ENCODE peak calls at places on chromosomes 4 and X, in seven cellular contexts. P is GM12892; S is fibroblast of pulmonary artery; O is midbrain; H is ELF-1; V is NCI-H524 treated with DMSO at 0.1 percent for 48 hours; B is central memory CD4-positive, alpha-beta T cell. Q is an unnamed sample.

GRCh38 chrX:109890910-109891502 is 111.9 kb upstream of the TMEM164 start:
- DNase-seq in B (peak; percentile 33), O (peak; percentile 40), P (no peak), S (peak; percentile 70), V (peak; percentile 42), H (peak; percentile 82), Q (peak; percentile 1)

GRCh38 chrX:34656842-34657780 is at the start of gene TMEM47:
- DNase-seq in O (peak; percentile 64), B (no peak), P (no peak), V (peak; percentile 2), S (peak; percentile 61), H (peak; percentile 96), Q (peak; percentile 6)

GRCh38 chrX:45347877-45348675 is 147.4 kb upstream of the DIPK2B start:
- DNase-seq in H (no peak), S (no peak), O (no peak), B (no peak), V (no peak), P (no peak), Q (no peak)

GRCh38 chr4:52658671-52659015 is 458 bp downstream of the USP46 start:
- DNase-seq in V (no peak), S (no peak), P (no peak), O (no peak), H (no peak), B (no peak), Q (no peak)

GRCh38 chrX:40174594-40175415 is 77.0 kb upstream of the BCOR start:
- DNase-seq in V (peak; percentile 44), S (peak; percentile 50), O (no peak), P (no peak), H (peak; percentile 64), B (no peak), Q (no peak)

GRCh38 chr4:153113061-153113837 is 91.0 kb upstream of the TRIM2 start:
- DNase-seq in H (no peak), O (no peak), V (no peak), S (peak; percentile 10), P (no peak), B (no peak), Q (no peak)

GRCh38 chr4:76977731-76978350 is 28.3 kb downstream of the SEPTIN11 start:
- DNase-seq in P (no peak), O (no peak), V (no peak), H (no peak), B (no peak), S (peak; percentile 69), Q (no peak)

GRCh38 chr4:88731359-88731758 is 33.7 kb upstream of the NAP1L5 start:
- DNase-seq in H (no peak), P (no peak), S (no peak), V (no peak), B (no peak), O (no peak), Q (no peak)

GRCh38 chr4:76624271-76624681 is 189.2 kb downstream of the SHROOM3 start:
- DNase-seq in B (no peak), H (peak; percentile 70), V (no peak), O (peak; percentile 1), S (peak; percentile 93), P (no peak), Q (no peak)

GRCh38 chr4:41719417-41719816 is 29.1 kb downstream of the PHOX2B start:
- DNase-seq in V (no peak), O (no peak), S (no peak), P (no peak), H (no peak), B (no peak), Q (no peak)

GRCh38 chrX:26262121-26262523 is 46.2 kb downstream of the MAGEB5 start:
- DNase-seq in S (peak; percentile 92), V (no peak), B (no peak), H (peak; percentile 19), P (no peak), O (no peak), Q (no peak)

GRCh38 chrX:54306379-54306778 is 51.5 kb downstream of the WNK3 start:
- DNase-seq in V (no peak), O (no peak), B (no peak), H (no peak), P (no peak), S (no peak), Q (no peak)

GRCh38 chr4:158020175-158020574 is 152.7 kb downstream of the GASK1B start:
- DNase-seq in P (no peak), V (no peak), H (no peak), O (peak; percentile 6), B (no peak), S (peak; percentile 91), Q (no peak)

GRCh38 chr4:184382189-184382846 is 92.0 kb downstream of the IRF2 start:
- DNase-seq in V (no peak), H (no peak), S (no peak), P (no peak), B (no peak), O (no peak), Q (no peak)

GRCh38 chr4:159296061-159296460 is 193.2 kb downstream of the RAPGEF2 start:
- DNase-seq in O (no peak), S (no peak), P (no peak), H (no peak), B (no peak), V (no peak), Q (no peak)

GRCh38 chrX:9668537-9668936 is 97.1 kb downstream of the GPR143 start:
- DNase-seq in P (no peak), H (no peak), O (no peak), B (no peak), S (peak; percentile 50), V (no peak), Q (no peak)

GRCh38 chr4:105895609-105896460 is 564 bp downstream of the NPNT start:
- DNase-seq in B (no peak), O (no peak), H (peak; percentile 60), S (no peak), P (peak; percentile 29), V (no peak), Q (no peak)

Q was measured in NCI-H2171.